ENCODE peak calls at places on chromosomes 13 and 19, in eight cellular contexts. M is tibial artery; C is substantia nigra; E is fibroblast of lung; Z is right lobe of liver; A is CD4-positive, alpha-beta T cell; D is CD4-positive, CD25-positive, alpha-beta regulatory T cell; H is breast epithelium. Q is an unnamed sample.
A peak's percentile ranks its signal among the peaks of the same experiment; 100 is the strongest.

GRCh38 chr13:94248454-94249233 is 230.8 kb downstream of the DCT start:
- DNase-seq in C (no peak), A (no peak), M (no peak), H (no peak), Z (no peak), D (no peak), E (peak; percentile 50), Q (no peak)

GRCh38 chr13:61779456-61779855 is 363.8 kb upstream of the PCDH20 start:
- DNase-seq in H (no peak), C (no peak), D (no peak), Z (no peak), A (no peak), E (no peak), M (no peak), Q (no peak)

GRCh38 chr13:112200200-112200599 is 133.3 kb downstream of the SOX1 start:
- DNase-seq in M (no peak), E (no peak), Z (no peak), A (no peak), H (no peak), D (no peak), C (no peak), Q (no peak)

GRCh38 chr19:34336781-34337271 is 28.2 kb upstream of the GPI start:
- DNase-seq in D (peak; percentile 76), M (no peak), C (no peak), Z (no peak), H (no peak), A (peak; percentile 16), E (no peak), Q (no peak)

GRCh38 chr19:31516756-31517155 is 167.5 kb upstream of the TSHZ3 start:
- DNase-seq in E (no peak), A (no peak), C (no peak), M (no peak), D (no peak), H (no peak), Z (no peak), Q (no peak)

GRCh38 chr19:47491358-47492136 is 7.5 kb upstream of the KPTN start:
- DNase-seq in H (no peak), C (no peak), E (no peak), Z (no peak), A (no peak), M (no peak), D (no peak), Q (no peak)

GRCh38 chr19:57887195-57887941 is 1.5 kb downstream of the ZNF814 start:
- DNase-seq in M (no peak), H (no peak), D (no peak), C (no peak), A (no peak), Z (no peak), E (peak; percentile 55), Q (no peak)

GRCh38 chr13:41398494-41399190 is 58.7 kb upstream of the RGCC start:
- DNase-seq in C (no peak), D (peak; percentile 30), H (no peak), M (no peak), E (no peak), Z (no peak), A (no peak), Q (no peak)

GRCh38 chr13:69199664-69200063 is 908.0 kb upstream of the ATXN8OS start:
- DNase-seq in Z (no peak), A (no peak), C (no peak), H (no peak), E (no peak), M (no peak), D (no peak), Q (no peak)

GRCh38 chr13:21344662-21345176 is 114.4 kb downstream of the ZDHHC20 start:
- DNase-seq in C (no peak), M (no peak), H (no peak), Z (no peak), D (peak; percentile 76), A (peak; percentile 18), E (no peak), Q (no peak)

GRCh38 chr19:8096071-8096470 is 43.5 kb downstream of the CCL25 start:
- DNase-seq in H (no peak), C (no peak), Z (no peak), A (no peak), D (no peak), E (no peak), M (no peak), Q (no peak)

GRCh38 chr13:43537124-43537523 is 249.6 kb downstream of the ENOX1 start:
- DNase-seq in Z (no peak), M (no peak), A (no peak), H (no peak), E (no peak), C (no peak), D (no peak), Q (no peak)

GRCh38 chr19:35757231-35757748 is 461 bp upstream of the HSPB6 start:
- DNase-seq in M (peak; percentile 94), C (peak; percentile 72), A (no peak), D (no peak), E (peak; percentile 96), H (peak; percentile 72), Z (peak; percentile 72), Q (no peak)

GRCh38 chr13:26280295-26280694 is 26.4 kb downstream of the CDK8 start:
- DNase-seq in A (no peak), H (no peak), M (no peak), E (peak; percentile 88), D (no peak), C (no peak), Z (no peak), Q (no peak)

GRCh38 chr13:109790951-109791605 is 4.7 kb upstream of the IRS2 start:
- DNase-seq in D (peak; percentile 74), Z (peak; percentile 63), M (no peak), A (peak; percentile 20), H (no peak), E (peak; percentile 22), C (no peak), Q (peak; percentile 19)

GRCh38 chr19:43306097-43306496 is 36.8 kb upstream of the PSG9 start:
- DNase-seq in M (no peak), Z (no peak), A (no peak), E (no peak), C (no peak), D (no peak), H (no peak), Q (no peak)

GRCh38 chr19:27972291-27973040 is 1240.5 kb downstream of the UQCRFS1 start:
- DNase-seq in E (peak; percentile 90), D (no peak), C (no peak), M (no peak), Z (no peak), H (no peak), A (no peak), Q (no peak)

GRCh38 chr19:15841875-15842569 is 26.6 kb upstream of the OR10H1 start:
- DNase-seq in E (no peak), M (no peak), D (peak; percentile 33), Z (no peak), C (no peak), H (no peak), A (no peak), Q (no peak)

GRCh38 chr19:33406521-33407139 is 33.1 kb downstream of the CEBPG start:
- DNase-seq in H (no peak), M (peak; percentile 67), A (peak; percentile 65), Z (peak; percentile 85), D (peak; percentile 52), C (peak; percentile 60), E (peak; percentile 21), Q (peak; percentile 12)

DNA sequence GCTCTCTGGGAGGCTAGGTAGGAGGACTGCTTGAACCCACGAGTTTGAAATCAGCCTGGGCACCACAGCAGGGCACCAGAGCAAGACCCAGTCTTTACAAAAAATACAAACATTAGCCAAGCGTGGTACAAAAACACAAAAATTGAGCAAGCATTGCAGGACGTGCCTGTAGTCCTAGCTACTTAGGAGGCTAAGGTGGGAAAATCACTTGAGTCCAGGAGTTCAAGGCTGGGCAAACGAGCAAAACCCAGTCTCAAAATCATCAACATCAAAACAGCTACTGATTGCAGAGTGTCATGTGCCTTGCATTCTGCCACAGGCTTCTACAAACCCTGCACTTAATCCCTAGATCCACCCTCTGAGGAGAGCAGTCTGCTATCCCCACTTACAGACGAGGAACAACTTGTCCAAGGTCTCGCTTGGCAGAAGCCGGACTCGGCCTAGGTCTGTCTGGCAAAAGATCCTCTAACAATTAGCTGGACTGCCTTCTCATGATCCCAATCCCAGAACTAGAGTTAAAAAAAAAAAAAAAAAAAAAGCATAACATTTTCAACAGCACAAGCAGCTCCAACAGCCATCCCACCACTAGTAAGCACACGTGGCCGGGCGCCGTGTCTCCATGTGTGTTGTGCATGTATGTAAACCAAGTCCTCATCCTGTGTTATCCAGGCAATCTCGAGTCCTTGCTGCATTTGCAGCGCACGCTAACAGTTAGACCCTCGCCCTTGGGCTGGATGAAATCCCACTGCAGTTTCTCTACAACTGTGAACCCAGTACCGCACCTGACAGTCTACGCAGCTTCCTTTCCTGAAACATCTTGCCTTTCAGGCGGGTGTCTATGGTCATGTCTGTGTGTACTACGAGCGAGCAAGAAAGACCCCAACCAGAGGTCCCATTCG is 2.0 kb downstream of the PPP6R1 start:
- DNase-seq in E (no peak), M (no peak), C (no peak), A (no peak), Z (no peak), D (no peak), H (no peak), Q (no peak)
- H3K27ac ChIP-seq in E (peak overlapping the region; percentile 1), M (no peak overlapping the region), C (peak overlapping the region; percentile 46), A (peak overlapping the region; percentile 91), Z (no peak overlapping the region), D (peak overlapping the region; percentile 93), H (peak overlapping the region; percentile 93), Q (no peak overlapping the region)

GRCh38 chr13:32370805-32371204 is 55.5 kb downstream of the BRCA2 start:
- DNase-seq in M (no peak), Z (no peak), C (no peak), D (no peak), H (no peak), A (no peak), E (no peak), Q (no peak)
- H3K27ac ChIP-seq in M (no peak overlapping the region), Z (no peak overlapping the region), C (no peak overlapping the region), D (no peak overlapping the region), H (no peak overlapping the region), A (no peak overlapping the region), E (no peak overlapping the region), Q (no peak overlapping the region)

DNA sequence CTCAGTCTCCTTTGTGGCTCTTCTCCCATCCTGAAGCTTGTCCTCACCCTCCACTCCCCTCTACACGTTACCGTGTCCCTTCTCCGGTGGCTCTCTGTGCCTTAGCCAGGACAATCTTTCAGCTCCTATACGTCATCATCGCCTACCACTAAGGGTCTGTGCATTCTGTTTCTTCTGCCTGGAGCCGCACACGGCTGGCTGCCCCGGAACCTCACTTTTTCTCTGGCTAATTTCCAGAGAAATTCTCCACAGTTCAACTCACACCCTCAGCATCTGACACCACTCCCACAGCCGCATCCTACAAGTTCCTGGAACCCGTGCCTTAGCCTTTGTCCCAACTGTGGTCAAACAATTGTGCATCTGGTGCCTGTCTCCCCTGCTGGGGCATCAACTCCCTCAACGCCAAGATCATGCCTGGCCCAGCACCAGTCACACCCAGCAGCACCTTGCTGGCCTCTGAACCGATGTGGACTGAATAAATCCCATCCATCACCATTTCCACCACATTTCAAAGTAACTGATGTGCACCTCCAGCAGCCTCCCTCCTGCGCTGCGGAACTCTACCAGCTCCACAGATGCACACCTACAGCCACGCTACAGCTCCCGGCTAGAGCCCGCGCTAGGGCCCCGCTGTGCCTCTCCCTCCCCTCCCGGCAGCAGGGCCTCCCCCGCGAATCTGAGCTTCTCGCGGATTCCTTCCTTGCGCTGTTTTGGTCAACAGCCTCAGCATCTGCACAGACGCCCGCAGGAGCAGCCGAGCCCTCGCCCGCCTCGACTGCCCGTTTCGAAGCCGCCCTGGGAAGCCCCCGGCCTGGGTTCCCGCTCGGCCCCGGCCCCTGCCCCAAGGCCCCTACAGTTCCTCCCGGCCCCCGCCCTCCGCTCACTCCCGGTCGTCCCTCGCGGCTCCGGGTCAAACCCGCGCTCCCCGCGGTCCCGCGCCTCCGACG is 689 bp downstream of the DCUN1D2 start:
- DNase-seq in E (peak; percentile 48), D (peak; percentile 49), M (no peak), A (peak; percentile 21), Z (peak; percentile 59), H (no peak), C (no peak), Q (no peak)
- H3K27ac ChIP-seq in E (peak overlapping the region; percentile 42), D (peak overlapping the region; percentile 62), M (peak overlapping the region; percentile 94), A (no peak overlapping the region), Z (peak overlapping the region; percentile 75), H (peak overlapping the region; percentile 87), C (peak overlapping the region; percentile 78), Q (peak overlapping the region; percentile 52)

GRCh38 chr19:1307320-1307719 is 21.6 kb downstream of the EFNA2 start:
- DNase-seq in A (no peak), D (no peak), Z (no peak), C (no peak), M (no peak), H (no peak), E (no peak), Q (no peak)
- H3K27ac ChIP-seq in A (no peak overlapping the region), D (no peak overlapping the region), Z (no peak overlapping the region), C (no peak overlapping the region), M (no peak overlapping the region), H (no peak overlapping the region), E (no peak overlapping the region), Q (no peak overlapping the region)

Q was measured in caudate nucleus.